ENCODE peak calls at places on chromosomes 11 and 22, in four cellular contexts. N is HepG2, Y is SK-N-SH, M is GM12878. I is an unnamed sample.

GRCh38 chr11:27427183-27427980 is 45.2 kb downstream of the LGR4 start:
- DNase-seq in N (no peak), Y (no peak), M (no peak), I (no peak)

GRCh38 chr11:70811483-70811882 is 413.2 kb downstream of the CTTN start:
- DNase-seq in N (no peak), Y (no peak), M (no peak), I (no peak)

GRCh38 chr11:120235024-120235628 is 4.8 kb upstream of the POU2F3 start:
- DNase-seq in N (peak), Y (peak), M (no peak), I (peak)

GRCh38 chr11:46761807-46762206 is 42.8 kb downstream of the F2 start:
- DNase-seq in N (no peak), Y (no peak), M (no peak), I (no peak)

GRCh38 chr22:47406180-47406723 is 643.8 kb downstream of the TBC1D22A start:
- DNase-seq in N (no peak), Y (no peak), M (no peak), I (no peak)

GRCh38 chr11:120098503-120099054 is 39.3 kb downstream of the TRIM29 start:
- DNase-seq in N (no peak), Y (peak), M (no peak), I (no peak)

GRCh38 chr11:77345621-77346020 is 44.1 kb upstream of the GDPD4 start:
- DNase-seq in N (no peak), Y (no peak), M (no peak), I (no peak)

GRCh38 chr11:95095858-95096587 is 6.4 kb downstream of the ENDOD1 start:
- DNase-seq in N (no peak), Y (no peak), M (peak), I (no peak)

GRCh38 chr11:43905788-43906187 is 25.2 kb downstream of the ALKBH3 start:
- DNase-seq in N (no peak), Y (peak), M (no peak), I (no peak)

GRCh38 chr11:73951797-73952196 is 971 bp downstream of the DNAJB13 start:
- DNase-seq in N (no peak), Y (no peak), M (no peak), I (no peak)

GRCh38 chr11:73949912-73950311 is 914 bp upstream of the DNAJB13 start:
- DNase-seq in N (no peak), Y (no peak), M (no peak), I (no peak)

GRCh38 chr11:73949246-73949645 is 1.6 kb upstream of the DNAJB13 start:
- DNase-seq in N (no peak), Y (no peak), M (no peak), I (no peak)

GRCh38 chr11:73946798-73947458 is 3.9 kb upstream of the DNAJB13 start:
- DNase-seq in N (no peak), Y (no peak), M (no peak), I (no peak)

GRCh38 chr11:73950869-73951710 is at the start of gene DNAJB13:
- DNase-seq in N (peak), Y (peak), M (peak), I (peak)
- TF ChIP-seq NFIC in N (no peak), Y (no peak), M (no peak), I (no peak)

GRCh38 chr11:39630365-39630764 is 1829.1 kb downstream of the LRRC4C start:
- DNase-seq in N (no peak), Y (no peak), M (no peak), I (no peak)

DNA sequence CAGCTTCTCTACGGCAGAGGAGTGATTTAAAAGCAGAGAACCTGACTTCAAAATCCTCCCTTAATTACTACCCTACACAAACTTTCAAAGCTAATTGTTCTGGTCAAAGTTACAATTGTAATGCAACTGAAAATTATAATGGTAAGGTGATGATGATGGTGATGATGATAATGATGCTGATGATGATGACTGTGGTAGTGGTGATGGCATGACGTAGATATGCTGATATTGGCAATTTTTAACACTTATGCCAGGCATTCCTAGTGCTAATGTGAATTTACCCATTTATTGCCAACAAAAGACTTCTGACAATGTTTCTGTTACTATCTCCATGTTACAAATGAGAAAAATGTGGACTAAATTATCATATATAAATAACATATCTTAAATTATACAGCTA is 1831.1 kb downstream of the LRRC4C start:
- DNase-seq in N (no peak), Y (no peak), M (no peak), I (no peak)
- TF ChIP-seq NFIC in N (no peak), Y (no peak), M (no peak), I (no peak)

GRCh38 chr11:126968915-126969314 is 31.7 kb downstream of the KIRREL3 start:
- DNase-seq in N (no peak), Y (no peak), M (no peak), I (peak)
- TF ChIP-seq NFIC in N (no peak), Y (no peak), M (no peak), I (no peak)

GRCh38 chr11:107576497-107577086 is 11.1 kb upstream of the ALKBH8 start:
- DNase-seq in N (peak), Y (peak), M (no peak), I (peak)
- TF ChIP-seq NFIC in N (no peak), Y (no peak), M (no peak), I (no peak)

GRCh38 chr22:46119729-46120419 is 30.5 kb upstream of the PPARA start:
- DNase-seq in N (no peak), Y (no peak), M (no peak), I (peak)

GRCh38 chr22:46117206-46118199 is 32.8 kb upstream of the PPARA start:
- DNase-seq in N (no peak), Y (no peak), M (no peak), I (no peak)

GRCh38 chr22:46121079-46121478 is 29.2 kb upstream of the PPARA start:
- DNase-seq in N (no peak), Y (no peak), M (no peak), I (no peak)

GRCh38 chr22:46120420-46120737 is 29.9 kb upstream of the PPARA start:
- DNase-seq in N (no peak), Y (no peak), M (no peak), I (no peak)

DNA sequence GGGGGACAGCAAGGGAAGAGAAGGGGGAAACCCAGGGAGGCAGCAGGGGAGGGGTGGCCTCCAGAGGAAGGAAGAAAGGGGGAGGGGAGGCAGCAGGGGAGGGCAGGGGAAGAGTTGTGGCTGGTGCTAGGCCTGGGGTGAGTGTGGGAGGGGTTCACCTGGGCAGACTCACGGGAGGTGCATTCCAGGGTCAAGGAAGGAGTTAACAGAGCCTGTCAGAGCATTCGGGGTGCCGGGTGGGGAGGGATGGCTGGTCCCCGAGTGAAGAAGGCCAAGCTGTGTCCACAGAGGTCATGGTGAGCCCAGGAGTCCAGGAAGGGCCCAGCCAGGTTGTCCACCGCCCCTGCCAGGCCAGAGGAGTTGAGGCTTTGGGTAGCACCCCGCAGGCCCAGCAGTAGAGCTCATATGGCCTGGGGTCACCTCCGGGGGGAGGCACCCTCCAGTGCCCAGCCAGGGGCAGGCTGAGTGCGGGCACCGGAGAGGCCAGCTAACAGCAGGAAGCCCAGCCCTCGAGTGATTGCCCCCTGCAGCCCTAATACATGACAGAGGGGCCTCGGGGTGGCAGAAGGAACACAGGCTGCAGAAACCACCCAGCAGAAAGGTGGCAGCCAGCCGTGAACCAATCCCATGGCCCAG is 31.1 kb upstream of the PPARA start:
- DNase-seq in N (no peak), Y (no peak), M (no peak), I (no peak)
- TF ChIP-seq NFIC in N (no peak), Y (no peak), M (no peak), I (no peak)

GRCh38 chr11:69445131-69445470 is 36.4 kb upstream of the LINC01488 start:
- DNase-seq in N (no peak), Y (no peak), M (no peak), I (no peak)

GRCh38 chr11:69443138-69443967 is 38.1 kb upstream of the LINC01488 start:
- DNase-seq in N (no peak), Y (peak), M (peak), I (peak)

GRCh38 chr11:69446108-69446507 is 35.4 kb upstream of the LINC01488 start:
- DNase-seq in N (no peak), Y (no peak), M (no peak), I (no peak)

GRCh38 chr11:69443968-69444364 is 37.5 kb upstream of the LINC01488 start:
- DNase-seq in N (no peak), Y (no peak), M (no peak), I (no peak)

DNA sequence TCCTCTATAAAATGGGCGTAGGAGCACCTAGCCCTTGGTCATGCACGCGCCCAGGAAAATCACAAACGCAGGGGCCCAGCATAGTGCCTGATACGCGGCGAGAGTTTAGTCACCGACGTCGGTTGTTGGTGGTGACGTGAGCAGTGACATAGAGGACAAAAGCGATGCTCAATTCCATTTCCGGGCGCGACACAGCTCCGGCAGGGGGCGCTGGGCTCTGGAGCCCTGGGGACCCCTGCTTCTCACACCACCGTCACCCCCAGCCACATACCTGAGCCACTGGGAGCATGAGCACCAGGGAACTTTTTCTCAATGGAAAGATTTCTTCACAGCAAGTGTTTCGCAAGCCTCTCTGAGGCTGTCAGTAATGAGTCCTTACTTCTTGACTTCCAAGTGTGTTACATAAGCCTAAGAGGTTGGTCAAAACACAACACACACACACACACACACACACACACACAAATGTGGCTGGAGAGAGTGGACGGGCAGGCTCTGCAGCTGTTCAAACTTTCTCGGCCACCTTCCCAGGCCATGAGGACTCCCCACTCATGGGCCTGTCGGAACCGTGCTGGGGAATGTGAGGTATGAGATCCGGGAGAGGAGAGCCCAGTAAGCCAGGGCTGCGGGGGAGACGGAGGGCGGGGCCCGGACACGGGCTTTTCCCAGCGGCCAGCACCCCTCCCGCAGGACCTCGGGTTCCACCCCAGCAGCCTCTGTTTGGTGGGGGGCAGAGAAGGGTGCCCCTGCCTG is 36.9 kb upstream of the LINC01488 start:
- DNase-seq in N (peak), Y (no peak), M (no peak), I (peak)
- TF ChIP-seq NFIC in N (no peak), Y (no peak), M (no peak), I (peak)

GRCh38 chr22:37079158-37079557 is 27.6 kb downstream of the KCTD17 start:
- DNase-seq in N (no peak), Y (no peak), M (no peak), I (no peak)

GRCh38 chr22:37080438-37080837 is 28.9 kb downstream of the KCTD17 start:
- DNase-seq in N (no peak), Y (no peak), M (no peak), I (no peak)

GRCh38 chr22:37080838-37081237 is 28.7 kb downstream of the TMPRSS6 start:
- DNase-seq in N (no peak), Y (no peak), M (no peak), I (no peak)

GRCh38 chr22:37077802-37078448 is 26.4 kb downstream of the KCTD17 start:
- DNase-seq in N (peak), Y (peak), M (no peak), I (peak)

GRCh38 chr22:37079668-37080171 is 28.2 kb downstream of the KCTD17 start:
- DNase-seq in N (no peak), Y (no peak), M (no peak), I (no peak)
- TF ChIP-seq NFIC in N (no peak), Y (no peak), M (no peak), I (no peak)

DNA sequence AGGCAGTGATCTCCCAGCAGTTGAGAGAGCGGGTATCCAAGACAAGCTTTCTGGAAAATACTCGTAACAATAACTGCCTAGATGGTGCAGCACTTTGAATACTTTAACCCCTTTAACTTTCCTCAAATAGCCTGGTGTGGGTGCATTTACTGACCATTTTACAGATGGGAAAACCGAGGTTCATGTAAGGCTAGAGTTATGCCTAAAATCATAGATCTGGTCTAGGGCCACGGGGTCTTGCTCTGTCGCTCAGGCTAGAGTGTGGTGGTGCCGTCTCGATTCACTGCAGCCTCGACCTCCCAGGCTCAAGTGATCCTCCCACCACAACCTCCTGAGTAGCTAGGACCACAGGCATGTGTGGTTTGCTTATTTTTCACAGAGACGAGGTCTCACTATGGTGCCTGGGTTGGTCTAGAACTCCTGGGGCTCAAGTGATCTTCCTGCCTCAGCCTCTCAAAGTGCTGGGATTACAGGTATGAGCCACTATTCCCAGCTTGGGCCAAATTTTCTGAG is 269.2 kb upstream of the SYN3 start:
- DNase-seq in N (no peak), Y (no peak), M (no peak), I (no peak)
- TF ChIP-seq NFIC in N (no peak), Y (no peak), M (no peak), I (no peak)